ENCODE peak calls at places on chromosomes 16 and 17, in ten cellular contexts. One of them, this sample, is unnamed.

GRCh38 chr16:2926660-2927646 is 15.2 kb downstream of the FLYWCH1 start:
- DNase-seq in cardiac muscle cell: peak
- DNase-seq in fibroblast of the aortic adventitia: peak
- DNase-seq in endothelial cell: peak
- DNase-seq in stomach: peak
- DNase-seq in dorsolateral prefrontal cortex: peak
- DNase-seq in left ventricle myocardium inferior: peak
- DNase-seq in omental fat pad: peak
- DNase-seq in RWPE1: peak
- DNase-seq in nephron progenitor cell: peak
- DNase-seq in this sample: peak

GRCh38 chr16:4316732-4317461 is 1.0 kb downstream of the GLIS2 start:
- DNase-seq in cardiac muscle cell: no peak
- DNase-seq in endothelial cell: no peak
- DNase-seq in nephron progenitor cell: no peak
- DNase-seq in stomach: peak
- DNase-seq in omental fat pad: no peak
- DNase-seq in fibroblast of the aortic adventitia: peak
- DNase-seq in left ventricle myocardium inferior: peak
- DNase-seq in RWPE1: no peak
- DNase-seq in dorsolateral prefrontal cortex: no peak
- DNase-seq in this sample: no peak

GRCh38 chr16:59330030-59330670 is 596.0 kb upstream of the GOT2 start:
- DNase-seq in stomach: no peak
- DNase-seq in nephron progenitor cell: no peak
- DNase-seq in left ventricle myocardium inferior: no peak
- DNase-seq in omental fat pad: no peak
- DNase-seq in RWPE1: no peak
- DNase-seq in endothelial cell: no peak
- DNase-seq in cardiac muscle cell: no peak
- DNase-seq in fibroblast of the aortic adventitia: no peak
- DNase-seq in dorsolateral prefrontal cortex: no peak
- DNase-seq in this sample: no peak

GRCh38 chr17:36001109-36001735 is at the start of gene CCL15:
- DNase-seq in endothelial cell: no peak
- DNase-seq in nephron progenitor cell: no peak
- DNase-seq in omental fat pad: no peak
- DNase-seq in left ventricle myocardium inferior: no peak
- DNase-seq in dorsolateral prefrontal cortex: no peak
- DNase-seq in fibroblast of the aortic adventitia: no peak
- DNase-seq in stomach: no peak
- DNase-seq in RWPE1: no peak
- DNase-seq in cardiac muscle cell: no peak
- DNase-seq in this sample: no peak

GRCh38 chr17:44636562-44636961 is 19.7 kb upstream of the MEIOC start:
- DNase-seq in dorsolateral prefrontal cortex: no peak
- DNase-seq in endothelial cell: no peak
- DNase-seq in omental fat pad: no peak
- DNase-seq in RWPE1: peak
- DNase-seq in nephron progenitor cell: no peak
- DNase-seq in left ventricle myocardium inferior: no peak
- DNase-seq in stomach: no peak
- DNase-seq in fibroblast of the aortic adventitia: peak
- DNase-seq in cardiac muscle cell: peak
- DNase-seq in this sample: no peak

GRCh38 chr16:87332150-87332549 is 15.0 kb upstream of the C16orf95 start:
- DNase-seq in RWPE1: no peak
- DNase-seq in omental fat pad: no peak
- DNase-seq in left ventricle myocardium inferior: no peak
- DNase-seq in endothelial cell: no peak
- DNase-seq in fibroblast of the aortic adventitia: no peak
- DNase-seq in cardiac muscle cell: no peak
- DNase-seq in stomach: no peak
- DNase-seq in dorsolateral prefrontal cortex: no peak
- DNase-seq in nephron progenitor cell: no peak
- DNase-seq in this sample: no peak

GRCh38 chr17:27651411-27652345 is 20.7 kb downstream of the LGALS9 start:
- DNase-seq in omental fat pad: peak
- DNase-seq in nephron progenitor cell: peak
- DNase-seq in left ventricle myocardium inferior: peak
- DNase-seq in endothelial cell: peak
- DNase-seq in RWPE1: no peak
- DNase-seq in dorsolateral prefrontal cortex: peak
- DNase-seq in fibroblast of the aortic adventitia: peak
- DNase-seq in stomach: peak
- DNase-seq in cardiac muscle cell: peak
- DNase-seq in this sample: no peak

GRCh38 chr16:303760-304505 is 21.0 kb downstream of the PDIA2 start:
- DNase-seq in cardiac muscle cell: peak
- DNase-seq in stomach: no peak
- DNase-seq in endothelial cell: no peak
- DNase-seq in dorsolateral prefrontal cortex: no peak
- DNase-seq in omental fat pad: no peak
- DNase-seq in nephron progenitor cell: no peak
- DNase-seq in fibroblast of the aortic adventitia: peak
- DNase-seq in RWPE1: no peak
- DNase-seq in left ventricle myocardium inferior: no peak
- DNase-seq in this sample: no peak

GRCh38 chr17:17151962-17152361 is 54.2 kb downstream of the PLD6 start:
- DNase-seq in fibroblast of the aortic adventitia: peak
- DNase-seq in left ventricle myocardium inferior: peak
- DNase-seq in dorsolateral prefrontal cortex: peak
- DNase-seq in RWPE1: peak
- DNase-seq in omental fat pad: peak
- DNase-seq in cardiac muscle cell: peak
- DNase-seq in stomach: peak
- DNase-seq in nephron progenitor cell: no peak
- DNase-seq in endothelial cell: no peak
- DNase-seq in this sample: no peak

GRCh38 chr16:85151603-85152413 is 39.5 kb upstream of the CIBAR2 start:
- DNase-seq in left ventricle myocardium inferior: peak
- DNase-seq in nephron progenitor cell: no peak
- DNase-seq in endothelial cell: no peak
- DNase-seq in fibroblast of the aortic adventitia: peak
- DNase-seq in omental fat pad: no peak
- DNase-seq in RWPE1: peak
- DNase-seq in stomach: peak
- DNase-seq in cardiac muscle cell: peak
- DNase-seq in dorsolateral prefrontal cortex: no peak
- DNase-seq in this sample: no peak

GRCh38 chr16:67661101-67661661 is 421 bp downstream of the PARD6A start:
- DNase-seq in omental fat pad: no peak
- DNase-seq in cardiac muscle cell: peak
- DNase-seq in left ventricle myocardium inferior: no peak
- DNase-seq in dorsolateral prefrontal cortex: no peak
- DNase-seq in nephron progenitor cell: peak
- DNase-seq in fibroblast of the aortic adventitia: peak
- DNase-seq in stomach: no peak
- DNase-seq in endothelial cell: peak
- DNase-seq in RWPE1: peak
- DNase-seq in this sample: no peak

GRCh38 chr16:717651-718245 is 2.8 kb downstream of the METRN start:
- DNase-seq in left ventricle myocardium inferior: no peak
- DNase-seq in cardiac muscle cell: no peak
- DNase-seq in nephron progenitor cell: no peak
- DNase-seq in stomach: no peak
- DNase-seq in fibroblast of the aortic adventitia: no peak
- DNase-seq in endothelial cell: no peak
- DNase-seq in dorsolateral prefrontal cortex: no peak
- DNase-seq in RWPE1: no peak
- DNase-seq in omental fat pad: no peak
- DNase-seq in this sample: no peak

GRCh38 chr17:15265131-15265530 is at the start of gene PMP22:
- DNase-seq in cardiac muscle cell: peak
- DNase-seq in dorsolateral prefrontal cortex: no peak
- DNase-seq in RWPE1: no peak
- DNase-seq in nephron progenitor cell: no peak
- DNase-seq in endothelial cell: no peak
- DNase-seq in left ventricle myocardium inferior: peak
- DNase-seq in fibroblast of the aortic adventitia: peak
- DNase-seq in stomach: no peak
- DNase-seq in omental fat pad: no peak
- DNase-seq in this sample: no peak

GRCh38 chr16:65388592-65388991 is 266.7 kb upstream of the CDH11 start:
- DNase-seq in omental fat pad: no peak
- DNase-seq in stomach: no peak
- DNase-seq in RWPE1: no peak
- DNase-seq in dorsolateral prefrontal cortex: no peak
- DNase-seq in nephron progenitor cell: no peak
- DNase-seq in endothelial cell: no peak
- DNase-seq in fibroblast of the aortic adventitia: peak
- DNase-seq in left ventricle myocardium inferior: no peak
- DNase-seq in cardiac muscle cell: peak
- DNase-seq in this sample: no peak

GRCh38 chr16:11152205-11152604 is 103.8 kb downstream of the SOCS1 start:
- DNase-seq in RWPE1: no peak
- DNase-seq in stomach: no peak
- DNase-seq in endothelial cell: no peak
- DNase-seq in omental fat pad: no peak
- DNase-seq in nephron progenitor cell: no peak
- DNase-seq in dorsolateral prefrontal cortex: no peak
- DNase-seq in fibroblast of the aortic adventitia: no peak
- DNase-seq in cardiac muscle cell: no peak
- DNase-seq in left ventricle myocardium inferior: no peak
- DNase-seq in this sample: no peak

GRCh38 chr17:77863814-77864161 is 94.7 kb upstream of the TNRC6C start:
- DNase-seq in dorsolateral prefrontal cortex: no peak
- DNase-seq in omental fat pad: no peak
- DNase-seq in RWPE1: no peak
- DNase-seq in left ventricle myocardium inferior: peak
- DNase-seq in nephron progenitor cell: peak
- DNase-seq in endothelial cell: no peak
- DNase-seq in fibroblast of the aortic adventitia: peak
- DNase-seq in cardiac muscle cell: peak
- DNase-seq in stomach: no peak
- DNase-seq in this sample: no peak

DNA sequence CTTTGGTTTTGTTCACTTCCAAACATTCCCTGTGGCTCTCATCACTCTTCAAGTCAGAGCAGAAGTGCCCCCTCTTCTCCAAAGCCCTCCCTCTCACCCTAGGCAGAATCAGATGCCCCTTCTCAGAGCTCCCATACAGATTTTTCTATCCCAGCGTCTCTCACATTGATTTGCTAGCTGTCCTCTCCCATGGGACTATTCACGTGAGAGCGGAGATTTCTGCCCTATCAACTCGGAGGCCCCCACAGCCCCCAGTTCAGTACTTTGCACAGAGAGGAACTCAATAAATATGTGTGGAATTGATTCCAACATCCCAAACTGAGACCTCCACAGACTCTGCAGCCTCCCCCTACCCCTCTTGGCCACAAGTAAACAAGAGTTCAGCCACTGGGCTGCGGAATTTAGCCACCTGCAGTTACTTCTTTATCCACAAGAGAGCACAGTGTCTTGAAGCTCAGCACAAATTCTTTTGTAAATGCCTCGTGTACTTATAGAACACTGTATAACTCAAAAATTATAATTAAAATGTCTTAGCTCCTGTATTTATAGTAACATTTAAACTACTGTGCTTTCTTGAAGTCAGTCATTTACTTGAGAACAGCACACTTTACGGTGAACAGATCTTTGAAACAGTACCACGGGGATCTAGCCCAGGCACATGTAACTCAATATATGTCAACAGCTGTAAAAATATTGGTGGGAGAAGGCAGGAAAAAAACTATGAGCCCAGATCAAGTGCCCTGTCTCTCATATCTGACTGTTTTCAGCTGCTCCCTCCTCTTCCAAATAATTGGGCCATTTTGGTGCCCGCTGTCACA is 182.9 kb downstream of the C16orf78 start:
- DNase-seq in dorsolateral prefrontal cortex: no peak
- DNase-seq in stomach: no peak
- DNase-seq in omental fat pad: no peak
- DNase-seq in fibroblast of the aortic adventitia: peak
- DNase-seq in cardiac muscle cell: peak
- DNase-seq in left ventricle myocardium inferior: no peak
- DNase-seq in endothelial cell: peak
- DNase-seq in RWPE1: peak
- DNase-seq in nephron progenitor cell: peak
- DNase-seq in this sample: no peak
- TF ChIP-seq CTCF in dorsolateral prefrontal cortex: peak
- TF ChIP-seq CTCF in stomach: no peak
- TF ChIP-seq CTCF in omental fat pad: no peak
- TF ChIP-seq CTCF in fibroblast of the aortic adventitia: peak
- TF ChIP-seq CTCF in cardiac muscle cell: peak
- TF ChIP-seq CTCF in left ventricle myocardium inferior: peak
- TF ChIP-seq CTCF in endothelial cell: peak
- TF ChIP-seq CTCF in RWPE1: no peak
- TF ChIP-seq CTCF in nephron progenitor cell: peak
- TF ChIP-seq CTCF in this sample: peak

GRCh38 chr17:29567362-29568330 is 809 bp upstream of the ABHD15 start:
- DNase-seq in cardiac muscle cell: peak
- DNase-seq in stomach: peak
- DNase-seq in endothelial cell: peak
- DNase-seq in RWPE1: peak
- DNase-seq in nephron progenitor cell: peak
- DNase-seq in omental fat pad: peak
- DNase-seq in left ventricle myocardium inferior: peak
- DNase-seq in fibroblast of the aortic adventitia: peak
- DNase-seq in dorsolateral prefrontal cortex: peak
- DNase-seq in this sample: no peak
- TF ChIP-seq CTCF in cardiac muscle cell: peak
- TF ChIP-seq CTCF in stomach: no peak
- TF ChIP-seq CTCF in endothelial cell: no peak
- TF ChIP-seq CTCF in RWPE1: peak
- TF ChIP-seq CTCF in nephron progenitor cell: peak
- TF ChIP-seq CTCF in omental fat pad: no peak
- TF ChIP-seq CTCF in left ventricle myocardium inferior: peak
- TF ChIP-seq CTCF in fibroblast of the aortic adventitia: peak
- TF ChIP-seq CTCF in dorsolateral prefrontal cortex: no peak
- TF ChIP-seq CTCF in this sample: peak

GRCh38 chr17:4719146-4719545 is 8.7 kb downstream of the ARRB2 start:
- DNase-seq in left ventricle myocardium inferior: no peak
- DNase-seq in RWPE1: no peak
- DNase-seq in fibroblast of the aortic adventitia: no peak
- DNase-seq in cardiac muscle cell: no peak
- DNase-seq in nephron progenitor cell: no peak
- DNase-seq in stomach: no peak
- DNase-seq in endothelial cell: no peak
- DNase-seq in omental fat pad: no peak
- DNase-seq in dorsolateral prefrontal cortex: no peak
- DNase-seq in this sample: no peak
- TF ChIP-seq CTCF in left ventricle myocardium inferior: no peak
- TF ChIP-seq CTCF in RWPE1: no peak
- TF ChIP-seq CTCF in fibroblast of the aortic adventitia: no peak
- TF ChIP-seq CTCF in cardiac muscle cell: no peak
- TF ChIP-seq CTCF in nephron progenitor cell: no peak
- TF ChIP-seq CTCF in stomach: no peak
- TF ChIP-seq CTCF in endothelial cell: no peak
- TF ChIP-seq CTCF in omental fat pad: no peak
- TF ChIP-seq CTCF in dorsolateral prefrontal cortex: no peak
- TF ChIP-seq CTCF in this sample: no peak

DNA sequence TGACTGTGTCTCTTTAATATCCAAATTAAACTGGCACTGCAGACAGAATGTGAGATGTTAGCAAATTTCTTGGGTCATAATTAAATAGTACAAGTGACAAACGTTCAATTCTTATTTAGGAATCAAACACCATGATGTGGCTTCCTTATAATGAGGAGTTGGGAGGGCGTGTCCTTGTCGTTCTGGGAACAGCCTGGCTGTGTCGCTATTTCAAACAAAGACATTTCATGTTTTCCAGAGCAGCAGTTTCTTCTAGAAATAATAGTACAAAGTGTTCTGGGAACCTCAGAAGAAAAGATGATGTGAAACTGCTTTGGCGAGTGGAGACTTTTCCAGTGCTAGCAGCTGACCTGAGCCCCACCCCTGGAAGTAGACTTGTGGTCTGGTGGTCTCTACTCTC is 301.7 kb upstream of the N4BP1 start:
- DNase-seq in omental fat pad: no peak
- DNase-seq in fibroblast of the aortic adventitia: peak
- DNase-seq in dorsolateral prefrontal cortex: no peak
- DNase-seq in endothelial cell: no peak
- DNase-seq in left ventricle myocardium inferior: no peak
- DNase-seq in nephron progenitor cell: no peak
- DNase-seq in RWPE1: no peak
- DNase-seq in stomach: no peak
- DNase-seq in cardiac muscle cell: no peak
- DNase-seq in this sample: no peak
- TF ChIP-seq CTCF in omental fat pad: no peak
- TF ChIP-seq CTCF in fibroblast of the aortic adventitia: peak
- TF ChIP-seq CTCF in dorsolateral prefrontal cortex: no peak
- TF ChIP-seq CTCF in endothelial cell: no peak
- TF ChIP-seq CTCF in left ventricle myocardium inferior: peak
- TF ChIP-seq CTCF in nephron progenitor cell: peak
- TF ChIP-seq CTCF in RWPE1: no peak
- TF ChIP-seq CTCF in stomach: no peak
- TF ChIP-seq CTCF in cardiac muscle cell: no peak
- TF ChIP-seq CTCF in this sample: peak

This sample was measured in D721Med.